ENCODE peak calls at places on chromosomes 13 and 19, in four cellular contexts. One of them, this sample, is unnamed.
A peak's percentile ranks its signal among the peaks of the same experiment; 100 is the strongest.

GRCh38 chr19:8005534-8006256 is at the start of gene ELAVL1:
- ATAC-seq in gastroesophageal sphincter: peak; percentile 96
- ATAC-seq in naive thymus-derived CD4-positive, alpha-beta T cell: peak; percentile 96
- ATAC-seq in Panc1: peak; percentile 94
- ATAC-seq in this sample: peak; percentile 96

GRCh38 chr13:36920612-36921185 is 661 bp upstream of the SMAD9 start:
- ATAC-seq in gastroesophageal sphincter: no peak
- ATAC-seq in naive thymus-derived CD4-positive, alpha-beta T cell: no peak
- ATAC-seq in Panc1: no peak
- ATAC-seq in this sample: no peak

GRCh38 chr19:5997371-5997770 is 19.4 kb upstream of the RANBP3 start:
- ATAC-seq in gastroesophageal sphincter: no peak
- ATAC-seq in naive thymus-derived CD4-positive, alpha-beta T cell: no peak
- ATAC-seq in Panc1: no peak
- ATAC-seq in this sample: no peak

GRCh38 chr13:72960541-72960940 is 98.3 kb upstream of the KLF5 start:
- ATAC-seq in gastroesophageal sphincter: no peak
- ATAC-seq in naive thymus-derived CD4-positive, alpha-beta T cell: no peak
- ATAC-seq in Panc1: no peak
- ATAC-seq in this sample: peak; percentile 91

GRCh38 chr13:55341891-55342290 is 1798.8 kb upstream of the PRR20A start:
- ATAC-seq in gastroesophageal sphincter: no peak
- ATAC-seq in naive thymus-derived CD4-positive, alpha-beta T cell: no peak
- ATAC-seq in Panc1: no peak
- ATAC-seq in this sample: no peak

GRCh38 chr19:31113250-31113685 is 236.0 kb downstream of the TSHZ3 start:
- ATAC-seq in gastroesophageal sphincter: no peak
- ATAC-seq in naive thymus-derived CD4-positive, alpha-beta T cell: no peak
- ATAC-seq in Panc1: peak; percentile 93
- ATAC-seq in this sample: no peak

GRCh38 chr13:40940841-40941240 is 78.3 kb downstream of the ELF1 start:
- ATAC-seq in gastroesophageal sphincter: no peak
- ATAC-seq in naive thymus-derived CD4-positive, alpha-beta T cell: no peak
- ATAC-seq in Panc1: no peak
- ATAC-seq in this sample: no peak

GRCh38 chr13:78241278-78241919 is 322.8 kb upstream of the EDNRB start:
- ATAC-seq in gastroesophageal sphincter: no peak
- ATAC-seq in naive thymus-derived CD4-positive, alpha-beta T cell: no peak
- ATAC-seq in Panc1: no peak
- ATAC-seq in this sample: no peak

GRCh38 chr13:40119852-40120251 is 464.4 kb downstream of the COG6 start:
- ATAC-seq in gastroesophageal sphincter: no peak
- ATAC-seq in naive thymus-derived CD4-positive, alpha-beta T cell: no peak
- ATAC-seq in Panc1: no peak
- ATAC-seq in this sample: no peak

GRCh38 chr13:62643007-62643483 is 1227.4 kb upstream of the PCDH20 start:
- ATAC-seq in gastroesophageal sphincter: no peak
- ATAC-seq in naive thymus-derived CD4-positive, alpha-beta T cell: no peak
- ATAC-seq in Panc1: peak; percentile 53
- ATAC-seq in this sample: peak; percentile 23

GRCh38 chr19:610801-611505 is 21.3 kb downstream of the HCN2 start:
- ATAC-seq in gastroesophageal sphincter: peak; percentile 11
- ATAC-seq in naive thymus-derived CD4-positive, alpha-beta T cell: peak; percentile 72
- ATAC-seq in Panc1: peak; percentile 61
- ATAC-seq in this sample: peak; percentile 14

GRCh38 chr19:42254083-42254849 is 662 bp downstream of the ERF start:
- ATAC-seq in gastroesophageal sphincter: peak; percentile 32
- ATAC-seq in naive thymus-derived CD4-positive, alpha-beta T cell: peak; percentile 59
- ATAC-seq in Panc1: peak; percentile 46
- ATAC-seq in this sample: peak; percentile 33

GRCh38 chr19:1154731-1155351 is 19.2 kb downstream of the SBNO2 start:
- ATAC-seq in gastroesophageal sphincter: peak; percentile 87
- ATAC-seq in naive thymus-derived CD4-positive, alpha-beta T cell: peak; percentile 66
- ATAC-seq in Panc1: peak; percentile 37
- ATAC-seq in this sample: peak; percentile 79

GRCh38 chr13:48727252-48728011 is 73.7 kb downstream of the CYSLTR2 start:
- ATAC-seq in gastroesophageal sphincter: no peak
- ATAC-seq in naive thymus-derived CD4-positive, alpha-beta T cell: no peak
- ATAC-seq in Panc1: no peak
- ATAC-seq in this sample: no peak

GRCh38 chr13:62305758-62306157 is 890.1 kb upstream of the PCDH20 start:
- ATAC-seq in gastroesophageal sphincter: no peak
- ATAC-seq in naive thymus-derived CD4-positive, alpha-beta T cell: no peak
- ATAC-seq in Panc1: no peak
- ATAC-seq in this sample: no peak

GRCh38 chr13:75334634-75335447 is 147.1 kb downstream of the TBC1D4 start:
- ATAC-seq in gastroesophageal sphincter: no peak
- ATAC-seq in naive thymus-derived CD4-positive, alpha-beta T cell: no peak
- ATAC-seq in Panc1: no peak
- ATAC-seq in this sample: no peak

GRCh38 chr19:47157455-47158321 is 27.1 kb downstream of the SAE1 start:
- ATAC-seq in gastroesophageal sphincter: peak; percentile 70
- ATAC-seq in naive thymus-derived CD4-positive, alpha-beta T cell: peak; percentile 45
- ATAC-seq in Panc1: peak; percentile 70
- ATAC-seq in this sample: peak; percentile 24

GRCh38 chr13:109764045-109764444 is 22.3 kb downstream of the IRS2 start:
- ATAC-seq in gastroesophageal sphincter: no peak
- ATAC-seq in naive thymus-derived CD4-positive, alpha-beta T cell: no peak
- ATAC-seq in Panc1: no peak
- ATAC-seq in this sample: no peak

GRCh38 chr19:18896421-18896841 is 473 bp upstream of the CERS1 start:
- ATAC-seq in gastroesophageal sphincter: no peak
- ATAC-seq in naive thymus-derived CD4-positive, alpha-beta T cell: no peak
- ATAC-seq in Panc1: peak; percentile 39
- ATAC-seq in this sample: no peak

This sample was measured in esophagus mucosa.